ENCODE peak calls at places on chromosomes 4 and X, in six cellular contexts. N, B, Z, A, S and F are unnamed samples.

GRCh38 chrX:43702660-43703059 is 46.6 kb downstream of the MAOA start:
- DNase-seq in N (no peak), B (no peak), Z (no peak), A (no peak), S (no peak), F (no peak)

GRCh38 chr4:69750346-69750745 is 10.1 kb downstream of the SULT1B1 start:
- DNase-seq in N (no peak), B (no peak), Z (no peak), A (no peak), S (no peak), F (no peak)

GRCh38 chrX:96379951-96380350 is 304.7 kb upstream of the DIAPH2 start:
- DNase-seq in N (no peak), B (no peak), Z (no peak), A (no peak), S (no peak), F (no peak)

GRCh38 chr4:152289963-152290362 is 245.9 kb downstream of the FBXW7 start:
- DNase-seq in N (no peak), B (no peak), Z (no peak), A (no peak), S (no peak), F (no peak)

GRCh38 chrX:39874202-39874816 is 223.4 kb downstream of the BCOR start:
- DNase-seq in N (no peak), B (no peak), Z (peak), A (no peak), S (peak), F (no peak)

GRCh38 chr4:73257995-73258667 is 467 bp downstream of the ANKRD17 start:
- DNase-seq in N (peak), B (no peak), Z (no peak), A (no peak), S (no peak), F (peak)

GRCh38 chr4:128850252-128850651 is 40.8 kb downstream of the JADE1 start:
- DNase-seq in N (no peak), B (no peak), Z (no peak), A (no peak), S (no peak), F (no peak)

GRCh38 chr4:3422241-3422801 is 19.4 kb upstream of the HGFAC start:
- DNase-seq in N (no peak), B (no peak), Z (no peak), A (no peak), S (no peak), F (no peak)

GRCh38 chr4:174714393-174715211 is 114.4 kb downstream of the GLRA3 start:
- DNase-seq in N (no peak), B (peak), Z (peak), A (peak), S (peak), F (peak)

GRCh38 chr4:168908093-168908492 is 102.0 kb downstream of the CBR4 start:
- DNase-seq in N (no peak), B (no peak), Z (no peak), A (no peak), S (no peak), F (no peak)